ENCODE peak calls at places on chromosomes 4 and X, in eight cellular contexts. V is hippocampal formation; M is SW480; K is substantia nigra; Q is midbrain; C is psoas muscle; R is activated naive CD4-positive, alpha-beta T cell treated with anti-CD3 and anti-CD28 coated beads for 36 hours; H is left ventricle myocardium inferior. G is an unnamed sample.
A peak's percentile ranks its signal among the peaks of the same experiment; 100 is the strongest.

GRCh38 chrX:99172958-99173357 is 1237.1 kb downstream of the PCDH19 start:
- DNase-seq in V (no peak), M (no peak), K (no peak), Q (no peak), C (no peak), R (no peak), H (no peak), G (no peak)

GRCh38 chr4:17817027-17817426 is 6.2 kb downstream of the NCAPG start:
- DNase-seq in V (no peak), M (peak; percentile 42), K (no peak), Q (peak; percentile 60), C (no peak), R (no peak), H (no peak), G (no peak)

GRCh38 chrX:68193234-68193633 is 240.1 kb downstream of the OPHN1 start:
- DNase-seq in V (no peak), M (no peak), K (no peak), Q (no peak), C (no peak), R (no peak), H (no peak), G (no peak)

GRCh38 chr4:110837896-110838450 is 215.1 kb upstream of the PITX2 start:
- DNase-seq in V (no peak), M (no peak), K (no peak), Q (no peak), C (no peak), R (no peak), H (no peak), G (no peak)

GRCh38 chr4:104494822-104495559 is at the start of gene CXXC4:
- DNase-seq in V (peak; percentile 76), M (peak; percentile 78), K (peak; percentile 55), Q (peak; percentile 86), C (peak; percentile 37), R (no peak), H (peak; percentile 67), G (peak; percentile 76)

GRCh38 chrX:155188786-155189185 is 27.5 kb upstream of the VBP1 start:
- DNase-seq in V (no peak), M (no peak), K (no peak), Q (no peak), C (no peak), R (peak; percentile 29), H (no peak), G (no peak)

GRCh38 chrX:87895421-87895820 is 377.8 kb downstream of the KLHL4 start:
- DNase-seq in V (no peak), M (no peak), K (no peak), Q (no peak), C (no peak), R (no peak), H (no peak), G (no peak)

GRCh38 chrX:105315301-105315700 is 94.8 kb upstream of the TEX13A start:
- DNase-seq in V (no peak), M (no peak), K (no peak), Q (no peak), C (no peak), R (no peak), H (no peak), G (no peak)

GRCh38 chr4:1910643-1911042 is 39.5 kb downstream of the NSD2 start:
- DNase-seq in V (peak; percentile 9), M (peak; percentile 30), K (no peak), Q (peak; percentile 57), C (no peak), R (peak; percentile 52), H (no peak), G (no peak)

GRCh38 chr4:6561173-6561516 is 13.8 kb upstream of the MAN2B2 start:
- DNase-seq in V (no peak), M (no peak), K (no peak), Q (no peak), C (no peak), R (no peak), H (no peak), G (no peak)

GRCh38 chr4:133149932-133150642 is 993 bp downstream of the PCDH10 start:
- DNase-seq in V (no peak), M (no peak), K (no peak), Q (no peak), C (no peak), R (no peak), H (no peak), G (no peak)

GRCh38 chr4:84499065-84499982 is at the start of gene NKX6-1:
- DNase-seq in V (no peak), M (peak; percentile 81), K (peak; percentile 31), Q (peak; percentile 33), C (peak; percentile 77), R (no peak), H (peak; percentile 44), G (peak; percentile 54)

GRCh38 chr4:8862800-8863758 is 8.6 kb downstream of the HMX1 start:
- DNase-seq in V (no peak), M (no peak), K (no peak), Q (no peak), C (no peak), R (no peak), H (no peak), G (no peak)

GRCh38 chrX:13220916-13221315 is 98.9 kb downstream of the ATXN3L start:
- DNase-seq in V (no peak), M (peak; percentile 53), K (no peak), Q (no peak), C (no peak), R (no peak), H (no peak), G (no peak)

GRCh38 chrX:36650622-36651021 is 357.5 kb upstream of the FAM47C start:
- DNase-seq in V (no peak), M (no peak), K (no peak), Q (no peak), C (no peak), R (no peak), H (no peak), G (no peak)

GRCh38 chr4:93897559-93897958 is 69.0 kb downstream of the ATOH1 start:
- DNase-seq in V (no peak), M (peak; percentile 1), K (no peak), Q (no peak), C (no peak), R (no peak), H (no peak), G (no peak)

GRCh38 chrX:41906515-41907165 is 16.7 kb downstream of the CASK start:
- DNase-seq in V (no peak), M (peak; percentile 4), K (no peak), Q (no peak), C (no peak), R (peak; percentile 55), H (no peak), G (no peak)

GRCh38 chr4:103591839-103592238 is 127.9 kb downstream of the TACR3 start:
- DNase-seq in V (no peak), M (no peak), K (no peak), Q (no peak), C (no peak), R (no peak), H (no peak), G (no peak)

GRCh38 chr4:150119492-150119891 is 41.2 kb downstream of the DCLK2 start:
- DNase-seq in V (no peak), M (no peak), K (no peak), Q (no peak), C (no peak), R (no peak), H (no peak), G (no peak)

GRCh38 chr4:64781737-64782326 is 372.6 kb upstream of the TECRL start:
- DNase-seq in V (no peak), M (peak; percentile 25), K (no peak), Q (peak; percentile 57), C (no peak), R (no peak), H (no peak), G (no peak)

GRCh38 chr4:129322947-129323346 is 227.0 kb downstream of the C4orf33 start:
- DNase-seq in V (no peak), M (no peak), K (no peak), Q (no peak), C (no peak), R (no peak), H (no peak), G (no peak)

GRCh38 chr4:143405197-143405730 is 68.6 kb downstream of the GAB1 start:
- DNase-seq in V (no peak), M (no peak), K (no peak), Q (no peak), C (no peak), R (no peak), H (no peak), G (no peak)

GRCh38 chr4:158775091-158775651 is 6.3 kb downstream of the FNIP2 start:
- DNase-seq in V (peak; percentile 56), M (no peak), K (peak; percentile 32), Q (peak; percentile 81), C (no peak), R (no peak), H (no peak), G (no peak)

GRCh38 chrX:119398974-119399771 is at the start of gene SLC25A43:
- DNase-seq in V (no peak), M (no peak), K (no peak), Q (no peak), C (peak; percentile 51), R (peak; percentile 36), H (peak; percentile 31), G (peak; percentile 53)

GRCh38 chr4:168480991-168481588 is 798 bp upstream of the DDX60L start:
- DNase-seq in V (peak; percentile 15), M (peak; percentile 52), K (no peak), Q (peak; percentile 64), C (no peak), R (peak; percentile 51), H (no peak), G (no peak)

GRCh38 chr4:44320833-44321232 is 127.8 kb downstream of the KCTD8 start:
- DNase-seq in V (no peak), M (no peak), K (no peak), Q (no peak), C (no peak), R (no peak), H (no peak), G (no peak)

GRCh38 chr4:184383497-184384055 is 90.8 kb downstream of the IRF2 start:
- DNase-seq in V (no peak), M (peak; percentile 71), K (no peak), Q (no peak), C (peak; percentile 59), R (no peak), H (no peak), G (peak; percentile 57)

GRCh38 chrX:136170109-136170800 is 22.9 kb downstream of the FHL1 start:
- DNase-seq in V (peak; percentile 3), M (no peak), K (no peak), Q (peak; percentile 17), C (no peak), R (no peak), H (peak; percentile 24), G (no peak)

GRCh38 chr4:2303121-2303685 is 41.3 kb upstream of the MXD4 start:
- DNase-seq in V (no peak), M (no peak), K (no peak), Q (no peak), C (no peak), R (no peak), H (no peak), G (no peak)

GRCh38 chr4:23686169-23686903 is 203.5 kb downstream of the PPARGC1A start:
- DNase-seq in V (no peak), M (no peak), K (no peak), Q (no peak), C (no peak), R (no peak), H (no peak), G (no peak)

GRCh38 chrX:10235851-10236250 is 79.1 kb downstream of the CLCN4 start:
- DNase-seq in V (no peak), M (peak; percentile 31), K (no peak), Q (no peak), C (no peak), R (no peak), H (no peak), G (no peak)

GRCh38 chr4:48909697-48910096 is 3.1 kb upstream of the OCIAD2 start:
- DNase-seq in V (no peak), M (peak; percentile 70), K (no peak), Q (no peak), C (no peak), R (peak; percentile 87), H (no peak), G (peak; percentile 37)

GRCh38 chr4:155705664-155706063 is 39.0 kb downstream of the GUCY1A1 start:
- DNase-seq in V (no peak), M (no peak), K (no peak), Q (no peak), C (no peak), R (no peak), H (no peak), G (no peak)

G was measured in uterus.